ENCODE peak calls at places on chromosomes 7 and 10, in seven cellular contexts. F is H9; Z is activated B cell treated with CpG ODN at 0.5 μM for 24 hours; M is RWPE1; B is activated naive CD8-positive, alpha-beta T cell treated with anti-CD3 and anti-CD28 coated beads for 36 hours; C is non-pigmented ciliary epithelial cell; K is astrocyte. E is an unnamed sample.

GRCh38 chr7:151251926-151252835 is 3.7 kb upstream of the SMARCD3 start:
- DNase-seq in Z (no peak), C (no peak), M (peak; percentile 45), K (peak; percentile 67), F (peak; percentile 64), B (no peak), E (no peak)

GRCh38 chr10:11663763-11664555 is 52.5 kb upstream of the USP6NL start:
- DNase-seq in C (no peak), K (no peak), Z (peak; percentile 39), M (no peak), B (no peak), F (no peak), E (no peak)

GRCh38 chr7:130454959-130455358 is 14.1 kb upstream of the CEP41 start:
- DNase-seq in C (no peak), F (no peak), Z (no peak), B (no peak), M (no peak), K (no peak), E (no peak)

GRCh38 chr7:106071356-106071998 is 40.6 kb downstream of the SYPL1 start:
- DNase-seq in M (peak; percentile 43), F (no peak), B (peak; percentile 43), Z (peak; percentile 57), K (no peak), C (no peak), E (no peak)

GRCh38 chr7:154953006-154953684 is 49.8 kb downstream of the PAXIP1 start:
- DNase-seq in F (peak; percentile 80), M (no peak), C (no peak), B (peak; percentile 54), K (no peak), Z (peak; percentile 41), E (peak; percentile 52)

GRCh38 chr7:71419546-71420337 is 287.8 kb downstream of the GALNT17 start:
- DNase-seq in Z (no peak), M (no peak), C (no peak), B (no peak), F (no peak), K (no peak), E (no peak)

GRCh38 chr10:95392711-95393164 is 101.9 kb upstream of the PDLIM1 start:
- DNase-seq in C (no peak), B (no peak), M (no peak), Z (no peak), F (no peak), K (no peak), E (no peak)

GRCh38 chr10:119347181-119347974 is 140.0 kb downstream of the GRK5 start:
- DNase-seq in M (no peak), F (no peak), K (no peak), Z (no peak), B (no peak), C (no peak), E (no peak)

GRCh38 chr7:130242198-130243014 is 24.3 kb upstream of the CPA2 start:
- DNase-seq in B (peak; percentile 56), Z (no peak), M (peak; percentile 46), F (peak; percentile 67), C (peak; percentile 60), K (peak; percentile 86), E (peak; percentile 9)

GRCh38 chr7:155213385-155213784 is 84.3 kb upstream of the INSIG1 start:
- DNase-seq in F (no peak), K (peak; percentile 29), Z (no peak), C (no peak), B (no peak), M (no peak), E (no peak)

GRCh38 chr7:75638607-75639070 is 100.1 kb downstream of the HIP1 start:
- DNase-seq in C (no peak), K (no peak), Z (no peak), B (no peak), M (peak; percentile 53), F (peak; percentile 60), E (no peak)

GRCh38 chr10:917416-917720 is 14.1 kb downstream of the LARP4B start:
- DNase-seq in Z (no peak), K (no peak), C (no peak), B (no peak), M (no peak), F (no peak), E (no peak)

GRCh38 chr10:103781329-103782061 is 73.9 kb downstream of the SH3PXD2A start:
- DNase-seq in Z (no peak), C (peak; percentile 81), B (no peak), F (no peak), K (peak; percentile 99), M (peak; percentile 91), E (no peak)

GRCh38 chr7:70372768-70373241 is 759.1 kb upstream of the GALNT17 start:
- DNase-seq in F (no peak), C (no peak), Z (no peak), B (no peak), M (no peak), K (no peak), E (no peak)

GRCh38 chr7:151429232-151429554 is 10.7 kb downstream of the CRYGN start:
- DNase-seq in C (no peak), B (no peak), Z (no peak), F (no peak), K (no peak), M (no peak), E (no peak)

GRCh38 chr10:119250641-119251314 is 43.4 kb downstream of the GRK5 start:
- DNase-seq in C (peak; percentile 75), Z (no peak), K (peak; percentile 95), F (no peak), M (peak; percentile 53), B (no peak), E (no peak)

GRCh38 chr7:155731375-155731774 is 80.9 kb downstream of the SHH start:
- DNase-seq in B (no peak), C (no peak), M (peak; percentile 63), F (no peak), K (peak; percentile 10), Z (no peak), E (no peak)

GRCh38 chr7:13920053-13920697 is 69.3 kb downstream of the ETV1 start:
- DNase-seq in F (no peak), B (no peak), K (peak; percentile 100), Z (no peak), C (peak; percentile 100), M (peak; percentile 83), E (no peak)

GRCh38 chr7:106864298-106865081 is 592 bp upstream of the PIK3CG start:
- DNase-seq in F (no peak), M (no peak), C (no peak), Z (no peak), K (no peak), B (no peak), E (no peak)

GRCh38 chr7:7565018-7565680 is 1.5 kb upstream of the MIOS start:
- DNase-seq in B (peak; percentile 17), K (no peak), F (no peak), M (no peak), C (no peak), Z (no peak), E (no peak)

GRCh38 chr10:88041243-88042161 is 178.1 kb downstream of the PTEN start:
- DNase-seq in K (peak; percentile 76), B (no peak), M (no peak), F (no peak), Z (no peak), C (no peak), E (no peak)

GRCh38 chr7:111537134-111537533 is 25.2 kb downstream of the IMMP2L start:
- DNase-seq in F (no peak), K (no peak), Z (no peak), B (no peak), M (no peak), C (no peak), E (no peak)

GRCh38 chr10:11823989-11824346 is 812 bp downstream of the PROSER2 start:
- DNase-seq in M (no peak), B (no peak), Z (no peak), F (no peak), K (peak; percentile 13), C (no peak), E (no peak)

GRCh38 chr7:1383398-1384112 is 75.7 kb downstream of the MICALL2 start:
- DNase-seq in Z (no peak), M (no peak), K (no peak), B (no peak), F (no peak), C (no peak), E (no peak)

GRCh38 chr10:117537436-117537903 is 5.1 kb upstream of the EMX2 start:
- DNase-seq in C (no peak), Z (no peak), K (no peak), F (peak; percentile 48), M (peak; percentile 41), B (peak; percentile 49), E (no peak)

GRCh38 chr10:113025487-113025886 is 75.4 kb downstream of the TCF7L2 start:
- DNase-seq in K (no peak), M (no peak), B (no peak), C (no peak), F (no peak), Z (no peak), E (no peak)

E was measured in iPS DF 19.7.